ENCODE peak calls at places on chromosomes 3 and 15, in five cellular contexts. O is fibroblast of lung, Z is A549, U is osteocyte, X is endothelial cell. K is an unnamed sample.

GRCh38 chr15:47801522-47801921 is 84.2 kb downstream of the SEMA6D start:
- DNase-seq in Z (no peak), U (peak), O (no peak), X (no peak), K (no peak)

GRCh38 chr15:100588638-100589242 is 13.2 kb downstream of the LINS1 start:
- DNase-seq in O (peak), Z (no peak), X (no peak), U (no peak), K (no peak)

GRCh38 chr3:113261996-113262665 is 50.8 kb downstream of the BOC start:
- DNase-seq in Z (no peak), X (no peak), U (no peak), O (peak), K (no peak)

GRCh38 chr15:50685191-50685975 is 1.2 kb downstream of the TRPM7 start:
- DNase-seq in O (peak), U (no peak), X (no peak), Z (no peak), K (no peak)

GRCh38 chr3:122076414-122077292 is 21.5 kb downstream of the CD86 start:
- DNase-seq in U (no peak), O (no peak), Z (no peak), X (no peak), K (no peak)

GRCh38 chr3:70647823-70648222 is 335.4 kb upstream of the MDFIC2 start:
- DNase-seq in U (no peak), Z (no peak), X (no peak), O (no peak), K (no peak)

GRCh38 chr15:81400640-81401236 is 26.7 kb upstream of the TMC3 start:
- DNase-seq in O (peak), U (no peak), Z (peak), X (peak), K (no peak)

GRCh38 chr15:62150445-62150844 is 14.6 kb downstream of the C2CD4B start:
- DNase-seq in X (no peak), Z (no peak), O (no peak), U (no peak), K (no peak)

GRCh38 chr3:100896994-100897393 is 96.2 kb downstream of the ABI3BP start:
- DNase-seq in O (no peak), U (no peak), X (no peak), Z (no peak), K (no peak)

GRCh38 chr15:78438595-78439285 is 724 bp downstream of the IREB2 start:
- DNase-seq in U (peak), O (peak), X (peak), Z (peak), K (no peak)

GRCh38 chr15:95557226-95558046 is 773.1 kb upstream of the NR2F2 start:
- DNase-seq in Z (peak), O (peak), X (no peak), U (no peak), K (no peak)

GRCh38 chr3:127256872-127257271 is 31.0 kb downstream of the PRR20G start:
- DNase-seq in O (no peak), X (no peak), U (peak), Z (no peak), K (peak)
- TF ChIP-seq CTCF in O (no peak), X (no peak), U (no peak), Z (no peak), K (no peak)

DNA sequence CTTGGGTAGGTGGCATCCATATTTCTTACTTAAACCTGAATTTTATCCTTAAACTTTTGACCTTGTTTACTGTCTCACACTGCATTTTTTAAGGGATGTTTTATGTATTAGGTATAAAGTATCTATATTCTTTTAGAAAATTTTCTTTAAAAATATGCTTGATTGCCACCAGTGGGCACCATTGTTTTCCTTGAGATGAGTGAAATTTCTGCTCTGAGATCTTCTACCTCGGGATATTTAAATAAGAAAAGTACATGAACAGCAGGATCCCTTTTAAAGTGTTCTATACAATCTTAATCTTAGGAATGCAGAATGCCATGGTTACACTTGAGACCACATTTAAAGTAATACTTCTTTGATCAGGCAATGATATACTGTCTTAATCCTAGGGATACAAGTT is 108.7 kb downstream of the SLMAP start:
- DNase-seq in O (peak), X (no peak), Z (peak), U (no peak), K (no peak)
- TF ChIP-seq CTCF in O (peak), X (peak), Z (peak), U (peak), K (no peak)

DNA sequence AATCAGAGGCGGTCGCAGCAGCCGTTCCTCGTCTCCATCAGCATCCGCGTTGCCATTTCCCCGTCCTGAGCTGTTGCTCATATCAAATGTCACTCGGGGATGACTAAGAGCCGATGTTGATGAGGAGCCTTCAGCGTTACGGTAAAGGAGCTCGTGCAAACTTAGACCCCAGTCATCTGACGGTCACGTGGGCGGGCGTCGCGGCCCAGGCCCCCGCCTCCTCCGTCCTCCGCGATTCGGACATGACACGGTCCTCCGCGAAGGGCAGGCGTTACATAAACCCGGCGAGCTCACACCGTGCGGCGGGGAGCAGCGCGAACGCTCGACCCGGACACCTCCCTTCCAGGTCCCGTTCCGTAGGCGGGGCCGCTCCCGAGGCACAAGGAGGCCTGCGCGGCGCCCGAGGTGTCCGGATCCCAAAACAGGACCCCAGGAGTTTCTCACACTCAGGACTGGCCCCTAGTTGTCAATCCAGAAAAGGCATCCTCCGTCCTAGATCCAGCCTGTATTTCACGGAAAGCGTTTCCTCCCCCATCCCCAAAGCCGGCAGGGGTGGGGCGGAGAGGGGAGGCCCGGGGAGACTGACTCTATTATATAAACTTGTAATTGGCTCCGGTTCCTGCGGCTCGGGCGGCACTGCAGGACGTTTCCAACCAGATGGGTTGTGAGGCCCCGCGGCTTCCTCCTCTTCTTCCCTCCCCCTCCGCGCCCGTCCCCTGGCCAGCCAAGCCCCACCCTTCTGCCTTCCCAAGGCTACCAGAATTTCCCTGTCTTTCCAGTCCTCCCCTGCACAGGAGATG is 100.0 kb upstream of the IGF1R start:
- DNase-seq in U (peak), Z (peak), O (peak), X (peak), K (peak)
- TF ChIP-seq CTCF in U (peak), Z (peak), O (peak), X (no peak), K (no peak)

DNA sequence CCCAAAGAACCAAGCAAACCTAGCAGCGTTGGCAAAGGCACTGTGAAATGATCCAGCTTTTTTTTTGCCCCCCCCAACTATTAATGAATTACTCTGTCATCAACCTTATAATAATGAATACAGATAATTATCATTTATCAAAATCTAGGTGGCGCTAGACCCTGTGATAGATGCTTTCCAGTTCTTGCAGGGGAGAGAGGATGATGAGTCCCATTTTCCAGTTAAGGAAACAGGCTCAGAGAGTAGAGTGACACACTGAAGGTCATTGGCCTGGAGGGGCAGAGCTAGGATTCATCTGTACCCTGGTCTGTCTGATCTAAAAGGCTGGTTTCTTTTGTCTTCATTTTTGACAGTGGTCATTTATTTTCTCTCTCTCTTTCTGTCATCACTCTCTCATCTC is 5.0 kb downstream of the ACOX2 start:
- DNase-seq in O (no peak), Z (no peak), X (no peak), U (no peak), K (no peak)
- TF ChIP-seq CTCF in O (peak), Z (peak), X (no peak), U (no peak), K (no peak)

GRCh38 chr3:151379083-151379734 is 5.3 kb downstream of the P2RY12 start:
- DNase-seq in Z (peak), O (no peak), U (no peak), X (peak), K (no peak)
- TF ChIP-seq CTCF in Z (peak), O (peak), U (peak), X (peak), K (peak)

DNA sequence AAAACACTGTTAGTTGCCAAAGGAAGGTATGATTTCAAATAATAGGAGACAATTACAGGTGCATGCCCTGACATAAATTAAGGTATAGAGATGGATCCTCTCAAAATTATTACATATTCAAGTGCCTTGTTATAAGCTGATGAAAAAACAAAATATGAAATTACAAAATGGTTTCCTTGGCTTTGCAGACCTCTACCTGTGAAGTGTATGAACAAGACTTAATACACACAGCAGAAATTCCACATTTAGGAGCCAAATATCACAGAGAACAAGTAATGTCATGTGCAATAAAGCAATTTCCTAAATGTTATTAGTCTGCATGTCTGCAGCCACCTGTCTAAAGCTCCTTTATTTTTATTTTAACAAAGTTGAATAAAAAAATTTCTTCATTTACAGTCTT is 151.5 kb downstream of the ALCAM start:
- DNase-seq in X (no peak), Z (no peak), U (no peak), O (no peak), K (no peak)
- TF ChIP-seq CTCF in X (no peak), Z (no peak), U (no peak), O (no peak), K (no peak)

DNA sequence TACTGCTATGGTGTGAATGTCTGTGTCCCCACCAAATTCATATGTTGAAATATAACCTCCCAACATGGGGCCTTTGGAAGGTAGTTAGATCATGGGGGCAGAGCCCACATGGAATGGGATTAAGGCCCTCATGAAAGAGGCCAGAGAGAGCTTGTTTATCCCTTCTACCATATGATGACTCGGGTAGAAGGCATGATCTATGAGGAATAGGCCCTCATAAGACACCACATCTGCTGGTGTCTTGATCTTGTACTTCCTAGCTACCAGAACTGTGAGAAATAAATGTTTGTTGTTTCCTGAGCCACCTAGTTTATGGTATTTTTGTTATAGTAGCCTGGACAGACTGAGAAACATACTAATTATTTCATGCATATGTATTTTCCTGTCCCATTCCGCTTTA is 51.9 kb downstream of the WWTR1 start:
- DNase-seq in Z (no peak), X (no peak), O (peak), U (no peak), K (no peak)
- TF ChIP-seq CTCF in Z (no peak), X (no peak), O (no peak), U (no peak), K (no peak)

K was measured in vagina.